ENCODE peak calls at places on chromosome 12, in nine cellular contexts. V is A549, Y is body of pancreas, L is fibroblast of villous mesenchyme, W is spleen, P is AG04450, M is AG04449, N is choroid plexus epithelial cell, K is Calu3. Q is an unnamed sample.

GRCh38 chr12:6554168-6554989 is 1.5 kb downstream of the IFFO1 start:
- DNase-seq in V (peak), Y (peak), L (peak), W (peak), P (no peak), M (no peak), N (peak), K (peak), Q (no peak)

GRCh38 chr12:87074801-87075200 is 818.6 kb upstream of the MGAT4C start:
- DNase-seq in V (no peak), Y (no peak), L (no peak), W (no peak), P (no peak), M (no peak), N (peak), K (no peak), Q (no peak)

GRCh38 chr12:51320695-51321320 is 3.2 kb downstream of the BIN2 start:
- DNase-seq in V (no peak), Y (no peak), L (peak), W (no peak), P (no peak), M (no peak), N (peak), K (no peak), Q (no peak)

GRCh38 chr12:114673169-114673833 is 10.7 kb downstream of the TBX3 start:
- DNase-seq in V (no peak), Y (peak), L (peak), W (no peak), P (peak), M (no peak), N (peak), K (no peak), Q (no peak)

GRCh38 chr12:14138495-14138894 is 157.1 kb upstream of the GRIN2B start:
- DNase-seq in V (no peak), Y (no peak), L (no peak), W (no peak), P (no peak), M (no peak), N (no peak), K (no peak), Q (no peak)

GRCh38 chr12:85825751-85826150 is 10.5 kb downstream of the RASSF9 start:
- DNase-seq in V (no peak), Y (no peak), L (no peak), W (no peak), P (no peak), M (no peak), N (no peak), K (peak), Q (no peak)

GRCh38 chr12:52266514-52266913 is 7.9 kb upstream of the KRT86 start:
- DNase-seq in V (no peak), Y (peak), L (no peak), W (no peak), P (no peak), M (no peak), N (no peak), K (no peak), Q (no peak)

GRCh38 chr12:81167694-81168093 is 89.8 kb downstream of the ACSS3 start:
- DNase-seq in V (no peak), Y (no peak), L (peak), W (no peak), P (no peak), M (no peak), N (peak), K (no peak), Q (peak)

GRCh38 chr12:34287437-34287836 is 265.1 kb downstream of the ALG10 start:
- DNase-seq in V (no peak), Y (no peak), L (no peak), W (peak), P (no peak), M (no peak), N (no peak), K (no peak), Q (no peak)

GRCh38 chr12:75877588-75878381 is 153.8 kb downstream of the PHLDA1 start:
- DNase-seq in V (no peak), Y (no peak), L (peak), W (no peak), P (no peak), M (no peak), N (peak), K (no peak), Q (no peak)

GRCh38 chr12:10726945-10727344 is 3.8 kb upstream of the YBX3 start:
- DNase-seq in V (no peak), Y (no peak), L (no peak), W (no peak), P (no peak), M (no peak), N (no peak), K (no peak), Q (no peak)

GRCh38 chr12:46445551-46446235 is 73.1 kb upstream of the SLC38A2 start:
- DNase-seq in V (no peak), Y (no peak), L (peak), W (no peak), P (no peak), M (no peak), N (no peak), K (no peak), Q (no peak)

GRCh38 chr12:103800252-103800771 is 40.7 kb downstream of the NT5DC3 start:
- DNase-seq in V (no peak), Y (peak), L (peak), W (no peak), P (peak), M (no peak), N (peak), K (peak), Q (no peak)

GRCh38 chr12:43540474-43540873 is 11.5 kb downstream of the ADAMTS20 start:
- DNase-seq in V (no peak), Y (no peak), L (no peak), W (no peak), P (no peak), M (no peak), N (no peak), K (no peak), Q (no peak)

GRCh38 chr12:65659681-65660080 is 164.6 kb upstream of the HMGA2 start:
- DNase-seq in V (no peak), Y (no peak), L (no peak), W (no peak), P (no peak), M (no peak), N (no peak), K (no peak), Q (no peak)

GRCh38 chr12:6549379-6550151 is 6.3 kb downstream of the IFFO1 start:
- DNase-seq in V (no peak), Y (no peak), L (no peak), W (peak), P (no peak), M (no peak), N (no peak), K (no peak), Q (no peak)

GRCh38 chr12:51977320-51977753 is 25.8 kb downstream of the ACVR1B start:
- DNase-seq in V (no peak), Y (no peak), L (peak), W (no peak), P (no peak), M (no peak), N (peak), K (no peak), Q (no peak)

GRCh38 chr12:89481218-89481914 is 43.2 kb downstream of the GALNT4 start:
- DNase-seq in V (no peak), Y (no peak), L (peak), W (no peak), P (no peak), M (no peak), N (no peak), K (no peak), Q (no peak)

GRCh38 chr12:47776471-47777143 is 3.6 kb downstream of the SLC48A1 start:
- DNase-seq in V (no peak), Y (no peak), L (peak), W (peak), P (no peak), M (no peak), N (peak), K (no peak), Q (no peak)

GRCh38 chr12:109244043-109244442 is 65.0 kb downstream of the FOXN4 start:
- DNase-seq in V (no peak), Y (no peak), L (no peak), W (no peak), P (no peak), M (no peak), N (no peak), K (no peak), Q (no peak)

GRCh38 chr12:124743479-124744272 is 120.0 kb downstream of the SCARB1 start:
- DNase-seq in V (no peak), Y (no peak), L (no peak), W (no peak), P (no peak), M (no peak), N (no peak), K (no peak), Q (no peak)

GRCh38 chr12:112584266-112584722 is 165.5 kb downstream of the PTPN11 start:
- DNase-seq in V (peak), Y (no peak), L (no peak), W (no peak), P (no peak), M (no peak), N (no peak), K (no peak), Q (no peak)

GRCh38 chr12:79769860-79770485 is 79.2 kb upstream of the PAWR start:
- DNase-seq in V (no peak), Y (no peak), L (no peak), W (no peak), P (no peak), M (no peak), N (no peak), K (no peak), Q (no peak)

GRCh38 chr12:6829532-6830220 is 1.5 kb downstream of the P3H3 start:
- DNase-seq in V (peak), Y (no peak), L (peak), W (no peak), P (no peak), M (no peak), N (no peak), K (no peak), Q (no peak)

GRCh38 chr12:104801005-104801404 is 157.1 kb downstream of the SLC41A2 start:
- DNase-seq in V (no peak), Y (peak), L (no peak), W (no peak), P (no peak), M (no peak), N (no peak), K (no peak), Q (no peak)

GRCh38 chr12:53097564-53098353 is at the start of gene IGFBP6:
- DNase-seq in V (peak), Y (peak), L (peak), W (peak), P (no peak), M (no peak), N (peak), K (peak), Q (no peak)

GRCh38 chr12:122142857-122143256 is 31.2 kb downstream of the IL31 start:
- DNase-seq in V (no peak), Y (no peak), L (no peak), W (no peak), P (no peak), M (no peak), N (no peak), K (no peak), Q (no peak)

GRCh38 chr12:3313655-3314305 is 177.2 kb upstream of the PRMT8 start:
- DNase-seq in V (peak), Y (no peak), L (no peak), W (no peak), P (no peak), M (no peak), N (peak), K (peak), Q (no peak)

GRCh38 chr12:24425601-24425970 is 476.1 kb upstream of the SOX5 start:
- DNase-seq in V (no peak), Y (no peak), L (peak), W (no peak), P (peak), M (no peak), N (peak), K (no peak), Q (no peak)

GRCh38 chr12:107079172-107080011 is 14.0 kb downstream of the CRY1 start:
- DNase-seq in V (peak), Y (no peak), L (peak), W (no peak), P (no peak), M (no peak), N (peak), K (no peak), Q (no peak)

GRCh38 chr12:54993181-54993835 is 8.7 kb upstream of the TESPA1 start:
- DNase-seq in V (peak), Y (peak), L (peak), W (no peak), P (peak), M (peak), N (peak), K (peak), Q (no peak)

GRCh38 chr12:106669216-106669615 is 86.4 kb downstream of the RFX4 start:
- DNase-seq in V (no peak), Y (no peak), L (no peak), W (no peak), P (no peak), M (no peak), N (no peak), K (no peak), Q (no peak)

GRCh38 chr12:124518051-124518932 is 49.1 kb downstream of the NCOR2 start:
- DNase-seq in V (peak), Y (peak), L (peak), W (no peak), P (peak), M (peak), N (peak), K (peak), Q (peak)

GRCh38 chr12:46209914-46210834 is 58.7 kb downstream of the SLC38A1 start:
- DNase-seq in V (no peak), Y (peak), L (no peak), W (peak), P (no peak), M (no peak), N (no peak), K (peak), Q (no peak)

GRCh38 chr12:132359971-132360370 is 30.6 kb upstream of the GALNT9 start:
- DNase-seq in V (no peak), Y (no peak), L (no peak), W (peak), P (no peak), M (no peak), N (no peak), K (no peak), Q (no peak)

GRCh38 chr12:53735556-53735955 is 8.3 kb upstream of the CALCOCO1 start:
- DNase-seq in V (no peak), Y (peak), L (no peak), W (no peak), P (no peak), M (no peak), N (no peak), K (no peak), Q (no peak)

GRCh38 chr12:32860182-32860581 is 36.4 kb downstream of the PKP2 start:
- DNase-seq in V (no peak), Y (no peak), L (no peak), W (no peak), P (no peak), M (no peak), N (no peak), K (no peak), Q (no peak)

GRCh38 chr12:119673634-119674033 is 5.7 kb downstream of the PRKAB1 start:
- DNase-seq in V (no peak), Y (peak), L (no peak), W (no peak), P (no peak), M (no peak), N (no peak), K (no peak), Q (no peak)

DNA sequence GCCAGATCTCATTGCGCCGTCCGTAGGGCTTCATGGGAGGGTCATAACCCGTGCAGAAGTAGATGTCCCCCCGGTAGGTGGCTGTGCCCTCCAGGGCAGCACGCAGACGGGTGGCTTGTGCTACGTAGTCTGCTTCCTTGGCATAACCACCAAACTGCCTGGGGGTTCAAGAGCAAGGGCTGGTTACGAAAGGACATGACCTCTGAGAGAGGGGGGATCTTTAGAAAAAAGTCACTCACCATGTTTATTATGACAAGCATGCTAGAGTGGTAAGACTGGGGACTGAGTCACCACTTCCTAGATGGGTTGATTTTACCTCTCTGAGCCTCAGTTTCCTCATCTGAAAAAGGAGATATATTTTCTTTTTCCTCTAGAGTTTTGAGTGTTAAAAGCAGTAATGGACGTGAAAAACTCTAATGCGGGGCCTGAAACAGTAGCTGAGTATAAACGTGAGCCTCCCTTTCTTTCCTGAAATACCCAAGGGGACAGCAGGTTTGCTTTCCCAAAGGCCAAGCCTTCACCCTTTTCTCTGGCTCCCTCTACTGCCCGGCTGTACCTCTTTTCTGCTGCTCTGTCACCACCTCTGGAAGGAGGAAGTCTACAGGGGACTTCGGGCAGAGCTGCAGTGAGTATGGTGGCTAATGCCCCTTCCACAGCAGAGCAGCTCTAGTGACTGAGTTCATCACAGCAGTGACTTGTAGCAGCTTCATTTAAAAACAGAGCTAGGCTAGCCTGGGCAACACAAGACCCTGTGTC is 23.5 kb upstream of the GPRC5D start:
- DNase-seq in V (peak), Y (peak), L (peak), W (no peak), P (no peak), M (no peak), N (peak), K (peak), Q (no peak)
- TF ChIP-seq CTCF in V (peak), Y (no peak), L (peak), W (no peak), P (peak), M (peak), N (peak), K (peak), Q (peak)

GRCh38 chr12:101111441-101111840 is 98.6 kb downstream of the SLC5A8 start:
- DNase-seq in V (no peak), Y (no peak), L (no peak), W (no peak), P (no peak), M (no peak), N (no peak), K (no peak), Q (no peak)

GRCh38 chr12:101107032-101107763 is 102.8 kb downstream of the SLC5A8 start:
- DNase-seq in V (no peak), Y (no peak), L (no peak), W (no peak), P (no peak), M (no peak), N (no peak), K (no peak), Q (no peak)

GRCh38 chr12:101110856-101111255 is 99.2 kb downstream of the SLC5A8 start:
- DNase-seq in V (no peak), Y (no peak), L (no peak), W (no peak), P (no peak), M (no peak), N (no peak), K (no peak), Q (no peak)

DNA sequence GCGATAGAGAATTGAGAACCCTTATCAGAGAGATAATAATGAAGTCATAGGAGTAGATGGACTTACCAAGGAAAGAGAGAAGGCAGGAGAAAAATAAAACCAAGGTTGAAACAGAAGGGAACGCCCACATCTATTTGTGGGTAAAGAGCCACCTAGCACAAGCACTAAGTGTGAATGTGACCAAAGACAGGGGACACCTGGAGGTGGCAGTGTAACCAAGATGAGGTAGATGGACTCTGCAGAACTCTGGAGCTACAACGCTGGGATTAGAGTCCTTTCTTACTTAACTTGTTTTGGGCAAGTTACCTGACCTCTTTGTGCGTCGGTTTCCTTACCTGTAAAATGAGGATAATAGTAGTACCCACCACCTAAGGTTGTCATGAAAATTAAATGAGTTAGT is 101.9 kb downstream of the SLC5A8 start:
- DNase-seq in V (no peak), Y (no peak), L (no peak), W (no peak), P (no peak), M (no peak), N (no peak), K (no peak), Q (no peak)
- TF ChIP-seq CTCF in V (no peak), Y (no peak), L (no peak), W (no peak), P (no peak), M (no peak), N (no peak), K (no peak), Q (no peak)

DNA sequence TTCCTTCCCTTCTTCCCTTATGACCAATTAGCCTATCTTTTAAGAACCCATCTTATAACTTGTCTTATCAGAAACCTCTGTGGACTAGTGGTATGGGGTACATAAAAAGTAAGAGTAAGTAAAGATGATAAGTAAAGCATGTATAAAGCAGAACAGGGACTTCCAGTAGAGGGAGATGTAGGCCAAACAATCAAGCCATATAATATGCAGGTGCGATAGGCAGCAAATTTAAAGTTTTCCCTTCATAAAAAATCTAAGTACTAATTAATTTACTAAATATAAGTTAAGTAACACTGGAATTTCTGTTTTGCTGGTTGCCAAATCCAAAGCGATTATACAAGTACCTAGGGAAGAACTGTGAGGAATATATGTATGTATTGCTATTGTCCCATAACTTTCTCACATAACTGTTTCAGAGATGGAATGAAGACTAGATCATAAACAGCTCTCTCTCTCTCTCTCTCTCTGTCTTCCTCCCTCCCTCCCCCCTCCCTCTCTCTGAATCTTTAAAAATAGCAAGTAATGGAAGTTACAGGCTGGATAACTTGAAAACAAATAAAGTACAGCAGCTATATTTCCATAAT is 25.7 kb downstream of the METTL25 start:
- DNase-seq in V (no peak), Y (no peak), L (peak), W (no peak), P (no peak), M (no peak), N (peak), K (peak), Q (no peak)
- TF ChIP-seq CTCF in V (peak), Y (no peak), L (peak), W (no peak), P (peak), M (no peak), N (peak), K (no peak), Q (peak)

DNA sequence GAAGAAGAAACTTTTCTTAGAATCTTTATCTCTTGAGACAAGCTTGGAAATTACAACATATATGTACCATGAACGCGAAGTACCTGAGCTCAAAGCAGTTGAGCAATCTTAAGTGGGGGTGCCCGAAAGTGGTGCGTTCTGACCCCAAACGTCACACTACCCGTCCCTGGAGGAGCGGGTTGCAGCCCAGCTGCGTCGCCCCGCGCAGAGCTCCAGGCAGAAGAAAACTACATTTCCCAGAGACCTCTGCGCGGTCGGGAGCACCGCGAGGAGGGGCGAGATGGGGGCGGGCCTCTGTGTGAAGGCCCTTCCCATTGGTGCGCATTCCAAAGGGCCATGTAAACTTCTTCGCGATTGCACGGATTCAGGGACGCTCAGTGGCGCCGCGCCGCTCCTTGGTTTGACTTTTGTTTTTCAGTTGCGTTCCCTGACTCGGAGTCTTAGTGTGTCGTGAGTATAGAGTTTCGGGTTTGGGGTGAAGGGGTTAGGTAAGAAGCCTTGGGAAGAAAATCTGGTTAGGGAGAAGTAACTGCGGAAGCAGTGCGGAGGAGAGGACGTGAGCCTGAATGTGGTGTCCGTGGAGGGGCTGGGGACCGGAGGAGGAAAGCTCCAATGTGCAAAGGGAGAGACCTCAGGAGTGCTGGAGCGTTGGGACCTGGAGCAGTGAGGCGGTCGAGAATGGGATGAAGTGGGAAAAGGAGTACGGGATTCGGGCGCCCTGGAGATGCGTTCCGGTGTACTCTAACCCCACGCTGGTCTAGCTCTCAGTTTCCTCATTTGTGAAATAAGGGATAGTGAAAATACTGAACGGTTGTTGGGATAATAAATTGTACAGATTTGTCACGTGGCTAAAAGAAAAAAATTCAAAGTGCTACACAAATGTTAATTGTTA is at the start of gene CCDC77:
- DNase-seq in V (peak), Y (peak), L (peak), W (peak), P (peak), M (peak), N (peak), K (peak), Q (peak)
- TF ChIP-seq CTCF in V (no peak), Y (no peak), L (peak), W (no peak), P (peak), M (peak), N (peak), K (no peak), Q (peak)

Q was measured in BJ.